ENCODE peak calls at places on chromosomes 3 and 15, in four cellular contexts. One of them, this sample, is unnamed. For H3K4me1 and H3K27me3, the result is how much of the 10 kb centered on the place peaks cover.

GRCh38 chr3:127324080-127324479 is 36.2 kb upstream of the PRR20G start:
- DNase-seq in tibial nerve: no peak
- DNase-seq in sigmoid colon: no peak
- DNase-seq in suprapubic skin: no peak
- DNase-seq in this sample: no peak

GRCh38 chr15:67120839-67121540 is 55.6 kb downstream of the SMAD3 start:
- DNase-seq in tibial nerve: peak
- DNase-seq in sigmoid colon: peak
- DNase-seq in suprapubic skin: peak
- DNase-seq in this sample: peak

GRCh38 chr3:11165457-11165856 is 11.2 kb downstream of the HRH1 start:
- DNase-seq in tibial nerve: no peak
- DNase-seq in sigmoid colon: peak
- DNase-seq in suprapubic skin: peak
- DNase-seq in this sample: no peak

GRCh38 chr3:189170559-189170958 is 1.2 kb upstream of the TPRG1 start:
- DNase-seq in tibial nerve: no peak
- DNase-seq in sigmoid colon: no peak
- DNase-seq in suprapubic skin: no peak
- DNase-seq in this sample: no peak

GRCh38 chr3:139121513-139122220 is 77.0 kb upstream of the PRR23C start:
- DNase-seq in tibial nerve: peak
- DNase-seq in sigmoid colon: no peak
- DNase-seq in suprapubic skin: no peak
- DNase-seq in this sample: no peak

GRCh38 chr15:101188517-101189340 is 63.1 kb downstream of the CHSY1 start:
- DNase-seq in tibial nerve: no peak
- DNase-seq in sigmoid colon: no peak
- DNase-seq in suprapubic skin: no peak
- DNase-seq in this sample: no peak

GRCh38 chr3:63364495-63364894 is 86.4 kb downstream of the SYNPR start:
- DNase-seq in tibial nerve: no peak
- DNase-seq in sigmoid colon: no peak
- DNase-seq in suprapubic skin: no peak
- DNase-seq in this sample: no peak

GRCh38 chr3:48425281-48425812 is 4.5 kb downstream of the PLXNB1 start:
- DNase-seq in tibial nerve: no peak
- DNase-seq in sigmoid colon: peak
- DNase-seq in suprapubic skin: no peak
- DNase-seq in this sample: peak

GRCh38 chr15:42239528-42240245 is 31.6 kb upstream of the VPS39 start:
- DNase-seq in tibial nerve: no peak
- DNase-seq in sigmoid colon: no peak
- DNase-seq in suprapubic skin: no peak
- DNase-seq in this sample: no peak

GRCh38 chr3:46847744-46848143 is 15.5 kb downstream of the MYL3 start:
- DNase-seq in tibial nerve: no peak
- DNase-seq in sigmoid colon: no peak
- DNase-seq in suprapubic skin: no peak
- DNase-seq in this sample: no peak

GRCh38 chr3:87771338-87772059 is 287.3 kb downstream of the CGGBP1 start:
- DNase-seq in tibial nerve: no peak
- DNase-seq in sigmoid colon: peak
- DNase-seq in suprapubic skin: no peak
- DNase-seq in this sample: no peak

GRCh38 chr15:101380146-101380545 is 85.1 kb upstream of the SNRPA1 start:
- DNase-seq in tibial nerve: no peak
- DNase-seq in sigmoid colon: no peak
- DNase-seq in suprapubic skin: no peak
- DNase-seq in this sample: no peak

GRCh38 chr3:123046262-123046873 is 18.8 kb upstream of the SEMA5B start:
- DNase-seq in tibial nerve: no peak
- DNase-seq in sigmoid colon: no peak
- DNase-seq in suprapubic skin: no peak
- DNase-seq in this sample: no peak

GRCh38 chr3:182609575-182610156 is 183.6 kb upstream of the ATP11B start:
- DNase-seq in tibial nerve: no peak
- DNase-seq in sigmoid colon: no peak
- DNase-seq in suprapubic skin: no peak
- DNase-seq in this sample: peak

GRCh38 chr3:13885704-13886010 is 5.8 kb upstream of the WNT7A start:
- DNase-seq in tibial nerve: no peak
- DNase-seq in sigmoid colon: no peak
- DNase-seq in suprapubic skin: no peak
- DNase-seq in this sample: no peak

GRCh38 chr3:110526732-110527727 is 544.6 kb upstream of the NECTIN3 start:
- DNase-seq in tibial nerve: no peak
- DNase-seq in sigmoid colon: no peak
- DNase-seq in suprapubic skin: no peak
- DNase-seq in this sample: no peak

GRCh38 chr3:135987647-135988046 is 22.1 kb downstream of the PPP2R3A start:
- DNase-seq in tibial nerve: no peak
- DNase-seq in sigmoid colon: no peak
- DNase-seq in suprapubic skin: no peak
- DNase-seq in this sample: no peak

GRCh38 chr3:160226026-160226739 is 961 bp downstream of the C3orf80 start:
- DNase-seq in tibial nerve: no peak
- DNase-seq in sigmoid colon: peak
- DNase-seq in suprapubic skin: no peak
- DNase-seq in this sample: no peak

GRCh38 chr3:71512000-71512399 is 71.5 kb downstream of the FOXP1 start:
- DNase-seq in tibial nerve: no peak
- DNase-seq in sigmoid colon: no peak
- DNase-seq in suprapubic skin: no peak
- DNase-seq in this sample: no peak

GRCh38 chr15:25894371-25894902 is 31.3 kb upstream of the ATP10A start:
- DNase-seq in tibial nerve: no peak
- DNase-seq in sigmoid colon: no peak
- DNase-seq in suprapubic skin: no peak
- DNase-seq in this sample: no peak
- H3K4me1 ChIP-seq in tibial nerve: under half
- H3K4me1 ChIP-seq in sigmoid colon: under half
- H3K4me1 ChIP-seq in suprapubic skin: under half
- H3K4me1 ChIP-seq in this sample: under half

GRCh38 chr15:81215983-81216382 is 19.3 kb downstream of the IL16 start:
- DNase-seq in tibial nerve: no peak
- DNase-seq in sigmoid colon: no peak
- DNase-seq in suprapubic skin: no peak
- DNase-seq in this sample: no peak

GRCh38 chr15:81213982-81214381 is 17.3 kb downstream of the IL16 start:
- DNase-seq in tibial nerve: no peak
- DNase-seq in sigmoid colon: no peak
- DNase-seq in suprapubic skin: no peak
- DNase-seq in this sample: no peak

GRCh38 chr15:81211376-81211775 is 14.7 kb downstream of the IL16 start:
- DNase-seq in tibial nerve: peak
- DNase-seq in sigmoid colon: no peak
- DNase-seq in suprapubic skin: no peak
- DNase-seq in this sample: no peak

GRCh38 chr15:81215531-81215930 is 18.9 kb downstream of the IL16 start:
- DNase-seq in tibial nerve: no peak
- DNase-seq in sigmoid colon: no peak
- DNase-seq in suprapubic skin: no peak
- DNase-seq in this sample: no peak

DNA sequence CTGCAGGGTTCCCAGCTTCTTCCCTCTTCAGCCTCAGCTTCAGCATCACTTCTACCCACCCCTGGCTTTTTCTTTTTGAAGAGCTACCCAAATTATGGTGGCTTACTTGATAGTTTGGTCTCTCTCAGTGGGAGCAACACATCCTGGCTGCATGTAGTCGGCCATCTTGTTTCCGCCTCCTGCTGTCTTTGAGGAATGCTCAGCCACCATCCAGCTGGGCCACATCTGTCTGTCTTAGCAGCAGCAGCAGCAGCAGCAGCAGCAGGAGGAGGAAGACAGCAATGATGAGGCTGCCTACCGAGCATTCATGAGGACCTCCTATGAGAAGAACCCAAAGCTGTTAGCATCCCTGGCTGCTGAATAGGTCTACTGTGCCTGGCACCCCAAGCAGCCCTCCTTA is 19.7 kb downstream of the IL16 start:
- DNase-seq in tibial nerve: no peak
- DNase-seq in sigmoid colon: no peak
- DNase-seq in suprapubic skin: no peak
- DNase-seq in this sample: peak
- H3K27ac ChIP-seq in tibial nerve: no peak
- H3K27ac ChIP-seq in sigmoid colon: no peak
- H3K27ac ChIP-seq in suprapubic skin: no peak
- H3K27ac ChIP-seq in this sample: no peak

DNA sequence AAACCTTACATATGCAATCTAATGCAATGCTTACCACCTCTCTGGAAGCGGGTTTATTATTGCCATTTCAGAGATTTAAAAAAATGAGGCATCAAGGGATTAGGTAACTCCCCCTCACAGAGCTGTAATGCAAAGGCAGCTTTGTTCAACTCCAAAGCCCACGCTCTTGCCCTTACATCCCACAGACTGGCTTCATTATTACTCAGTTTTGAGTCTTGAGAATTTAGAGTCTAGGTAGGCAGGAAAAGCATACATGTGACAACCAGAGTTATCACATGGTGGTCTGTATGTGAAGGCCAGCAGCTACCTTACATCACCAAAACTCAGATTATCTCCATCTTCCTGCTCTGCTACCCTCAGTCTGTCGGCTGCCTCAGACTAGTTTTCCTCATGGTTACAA is 326.9 kb downstream of the UACA start:
- DNase-seq in tibial nerve: no peak
- DNase-seq in sigmoid colon: no peak
- DNase-seq in suprapubic skin: no peak
- DNase-seq in this sample: no peak
- H3K27me3 ChIP-seq in tibial nerve: under half
- H3K27me3 ChIP-seq in sigmoid colon: under half
- H3K27me3 ChIP-seq in suprapubic skin: under half
- H3K27me3 ChIP-seq in this sample: under half

DNA sequence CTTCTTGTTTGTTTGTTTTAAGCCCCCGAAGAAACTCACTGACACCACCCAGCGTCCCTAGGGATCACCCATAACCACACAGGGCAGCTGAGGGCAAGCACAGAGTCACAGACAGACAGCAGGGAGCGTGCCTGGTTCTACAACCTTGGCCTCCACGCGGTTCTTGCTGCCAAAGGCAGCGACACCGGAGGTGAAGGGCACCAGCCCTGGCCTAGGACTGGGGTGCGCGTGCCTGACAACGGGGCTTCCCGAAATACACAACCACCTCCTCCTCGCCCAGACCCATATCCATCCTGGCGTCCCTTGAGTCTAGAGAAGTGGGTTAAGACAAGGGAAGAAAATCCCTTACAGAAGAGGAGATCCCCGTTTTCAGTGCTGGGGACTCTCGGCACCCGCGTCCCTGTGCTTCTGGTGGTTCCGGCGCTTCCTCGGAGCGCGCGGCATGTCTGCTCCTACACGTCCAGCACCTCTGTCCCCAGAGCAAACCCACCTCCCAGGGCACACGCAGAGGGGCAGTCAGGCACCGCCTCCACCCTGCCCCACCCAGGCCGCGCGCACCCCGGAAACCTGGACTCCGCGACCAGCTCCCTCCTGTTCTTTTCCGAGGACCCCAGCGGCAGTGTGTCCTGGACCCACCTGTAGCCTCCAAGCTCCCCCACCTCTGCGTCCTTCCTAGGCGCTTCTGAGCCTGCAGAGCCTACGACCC is 911 bp downstream of the RFTN1 start:
- DNase-seq in tibial nerve: peak
- DNase-seq in sigmoid colon: peak
- DNase-seq in suprapubic skin: peak
- DNase-seq in this sample: peak
- H3K4me1 ChIP-seq in tibial nerve: under half
- H3K4me1 ChIP-seq in sigmoid colon: under half
- H3K4me1 ChIP-seq in suprapubic skin: under half
- H3K4me1 ChIP-seq in this sample: half or more